ENCODE peak calls at places on chromosomes 11 and 22, in eight cellular contexts. O is MM.1S, U is transverse colon, W is gastrocnemius medialis, S is ovary, X is psoas muscle, N is IMR-90, Y is HL-60. G is an unnamed sample.

GRCh38 chr22:44567846-44568493 is 69.9 kb upstream of the RTL6 start:
- DNase-seq in N (peak; percentile 39), O (peak; percentile 37), S (no peak), W (no peak), X (peak; percentile 55), Y (no peak), U (peak; percentile 65), G (no peak)

GRCh38 chr11:107598225-107599139 is 7.5 kb downstream of the ELMOD1 start:
- DNase-seq in Y (no peak), S (no peak), X (peak; percentile 54), N (no peak), O (peak; percentile 64), U (no peak), W (no peak), G (peak; percentile 3)

GRCh38 chr11:109914809-109915653 is 178.2 kb upstream of the ZC3H12C start:
- DNase-seq in X (no peak), W (peak; percentile 7), Y (peak; percentile 10), O (no peak), N (peak; percentile 20), U (no peak), S (no peak), G (no peak)

GRCh38 chr11:110286298-110287040 is 9.9 kb downstream of the RDX start:
- DNase-seq in O (no peak), S (no peak), Y (no peak), X (no peak), U (no peak), N (no peak), W (no peak), G (no peak)

GRCh38 chr11:78313181-78313788 is 104.3 kb downstream of the GAB2 start:
- DNase-seq in W (no peak), S (no peak), X (no peak), U (peak; percentile 52), N (peak; percentile 79), O (no peak), Y (no peak), G (no peak)

GRCh38 chr11:61270354-61271070 is 24.6 kb downstream of the VWCE start:
- DNase-seq in O (no peak), S (no peak), N (peak; percentile 76), U (no peak), Y (no peak), W (no peak), X (no peak), G (no peak)

GRCh38 chr22:23458663-23459541 is 121.2 kb downstream of the IGLL1 start:
- DNase-seq in N (no peak), Y (no peak), X (no peak), S (peak; percentile 66), O (no peak), U (no peak), W (no peak), G (no peak)

GRCh38 chr11:133925756-133926155 is 31.0 kb downstream of the IGSF9B start:
- DNase-seq in O (no peak), U (no peak), S (no peak), X (no peak), W (no peak), N (no peak), Y (no peak), G (no peak)

GRCh38 chr11:40314327-40314726 is 1145.1 kb downstream of the LRRC4C start:
- DNase-seq in W (no peak), O (no peak), U (no peak), N (peak; percentile 43), S (no peak), Y (no peak), X (no peak), G (no peak)

GRCh38 chr11:36467913-36468312 is 42.2 kb downstream of the TRAF6 start:
- DNase-seq in Y (no peak), N (no peak), S (no peak), X (no peak), U (no peak), W (peak; percentile 20), O (no peak), G (no peak)

GRCh38 chr22:20268350-20269012 is 363 bp upstream of the RTN4R start:
- DNase-seq in U (peak; percentile 68), X (peak; percentile 73), Y (no peak), O (peak; percentile 36), N (peak; percentile 19), W (no peak), S (peak; percentile 80), G (peak; percentile 49)

GRCh38 chr22:22816171-22816514 is 71.5 kb upstream of the IGLL5 start:
- DNase-seq in W (no peak), N (no peak), X (no peak), O (no peak), S (no peak), U (no peak), Y (no peak), G (no peak)

GRCh38 chr22:23305321-23305910 is 125.1 kb downstream of the BCR start:
- DNase-seq in Y (no peak), N (peak; percentile 80), O (no peak), U (no peak), S (peak; percentile 43), W (no peak), X (no peak), G (no peak)

GRCh38 chr11:2590951-2591754 is 108.6 kb downstream of the KCNQ1OT1 start:
- DNase-seq in O (no peak), Y (no peak), N (no peak), S (peak; percentile 8), W (no peak), U (no peak), X (peak; percentile 35), G (no peak)

GRCh38 chr11:2588809-2589537 is 110.8 kb downstream of the KCNQ1OT1 start:
- DNase-seq in X (peak; percentile 42), S (no peak), Y (no peak), N (no peak), W (no peak), U (peak; percentile 68), O (no peak), G (no peak)

GRCh38 chr11:2587976-2588748 is 111.6 kb downstream of the KCNQ1OT1 start:
- DNase-seq in U (no peak), Y (no peak), S (no peak), N (no peak), W (no peak), X (peak; percentile 54), O (no peak), G (no peak)

GRCh38 chr11:2590131-2590950 is 109.5 kb downstream of the KCNQ1OT1 start:
- DNase-seq in N (no peak), O (no peak), Y (no peak), W (no peak), X (peak; percentile 34), S (no peak), U (no peak), G (no peak)

DNA sequence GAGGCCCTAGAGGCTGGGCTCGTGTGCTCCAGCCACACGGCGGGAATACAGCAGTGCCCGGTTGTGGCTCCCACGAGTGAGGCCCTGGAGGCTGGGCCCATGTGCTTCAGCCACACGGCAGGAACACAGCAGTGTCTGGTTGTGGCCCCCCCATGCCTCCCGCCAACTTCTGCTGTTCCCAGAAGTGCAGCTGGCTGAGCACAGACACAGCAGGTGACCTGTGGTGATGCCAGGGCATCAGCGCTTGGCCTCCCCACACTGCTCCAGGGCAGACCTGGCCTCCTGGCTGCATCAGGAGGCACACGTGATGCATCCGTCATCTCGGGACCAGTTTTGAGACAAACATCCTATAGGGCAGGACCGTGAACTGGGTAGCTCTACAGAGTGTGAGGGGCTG is 110.3 kb downstream of the KCNQ1OT1 start:
- DNase-seq in U (no peak), S (no peak), X (peak; percentile 30), Y (no peak), O (no peak), N (no peak), W (no peak), G (no peak)
- H3K27me3 ChIP-seq in U (no peaks in the 10 kb centered on the region), S (no peaks in the 10 kb centered on the region), X (no peaks in the 10 kb centered on the region), Y (no peaks in the 10 kb centered on the region), O (no peaks in the 10 kb centered on the region), N (peaks cover 26% of the 10 kb centered on the region), W (no peaks in the 10 kb centered on the region), G (no peaks in the 10 kb centered on the region)

GRCh38 chr22:39230261-39231196 is 14.3 kb downstream of the PDGFB start:
- DNase-seq in Y (no peak), O (no peak), U (no peak), X (peak; percentile 57), N (no peak), S (peak; percentile 56), W (no peak), G (no peak)
- TF ChIP-seq CTCF in Y (no peak), O (no peak), U (no peak), X (no peak), N (no peak), S (no peak), W (no peak), G (no peak)

GRCh38 chr22:46369716-46370583 is 34.4 kb downstream of the TRMU start:
- DNase-seq in S (no peak), O (no peak), U (no peak), X (peak; percentile 46), W (no peak), N (no peak), Y (no peak), G (no peak)

GRCh38 chr22:46367707-46368191 is 32.2 kb downstream of the TRMU start:
- DNase-seq in N (peak; percentile 40), O (peak; percentile 85), Y (peak; percentile 47), U (peak; percentile 87), W (no peak), X (peak; percentile 80), S (no peak), G (peak; percentile 64)

GRCh38 chr22:46366801-46367706 is 31.5 kb downstream of the TRMU start:
- DNase-seq in X (peak; percentile 49), W (no peak), U (peak; percentile 59), Y (no peak), S (no peak), O (peak; percentile 92), N (no peak), G (no peak)

GRCh38 chr22:46368871-46369715 is 33.6 kb downstream of the TRMU start:
- DNase-seq in N (no peak), W (no peak), X (no peak), S (peak; percentile 11), Y (no peak), O (no peak), U (peak; percentile 3), G (no peak)

GRCh38 chr22:46368422-46368821 is 32.9 kb downstream of the TRMU start:
- DNase-seq in Y (no peak), W (no peak), N (no peak), O (no peak), X (peak; percentile 51), S (no peak), U (peak; percentile 7), G (no peak)
- H3K27me3 ChIP-seq in Y (peaks cover 15% of the 10 kb centered on the region), W (peaks cover 4% of the 10 kb centered on the region), N (peaks cover 13% of the 10 kb centered on the region), O (no peaks in the 10 kb centered on the region), X (no peaks in the 10 kb centered on the region), S (no peaks in the 10 kb centered on the region), U (peaks cover 8% of the 10 kb centered on the region), G (no peaks in the 10 kb centered on the region)

DNA sequence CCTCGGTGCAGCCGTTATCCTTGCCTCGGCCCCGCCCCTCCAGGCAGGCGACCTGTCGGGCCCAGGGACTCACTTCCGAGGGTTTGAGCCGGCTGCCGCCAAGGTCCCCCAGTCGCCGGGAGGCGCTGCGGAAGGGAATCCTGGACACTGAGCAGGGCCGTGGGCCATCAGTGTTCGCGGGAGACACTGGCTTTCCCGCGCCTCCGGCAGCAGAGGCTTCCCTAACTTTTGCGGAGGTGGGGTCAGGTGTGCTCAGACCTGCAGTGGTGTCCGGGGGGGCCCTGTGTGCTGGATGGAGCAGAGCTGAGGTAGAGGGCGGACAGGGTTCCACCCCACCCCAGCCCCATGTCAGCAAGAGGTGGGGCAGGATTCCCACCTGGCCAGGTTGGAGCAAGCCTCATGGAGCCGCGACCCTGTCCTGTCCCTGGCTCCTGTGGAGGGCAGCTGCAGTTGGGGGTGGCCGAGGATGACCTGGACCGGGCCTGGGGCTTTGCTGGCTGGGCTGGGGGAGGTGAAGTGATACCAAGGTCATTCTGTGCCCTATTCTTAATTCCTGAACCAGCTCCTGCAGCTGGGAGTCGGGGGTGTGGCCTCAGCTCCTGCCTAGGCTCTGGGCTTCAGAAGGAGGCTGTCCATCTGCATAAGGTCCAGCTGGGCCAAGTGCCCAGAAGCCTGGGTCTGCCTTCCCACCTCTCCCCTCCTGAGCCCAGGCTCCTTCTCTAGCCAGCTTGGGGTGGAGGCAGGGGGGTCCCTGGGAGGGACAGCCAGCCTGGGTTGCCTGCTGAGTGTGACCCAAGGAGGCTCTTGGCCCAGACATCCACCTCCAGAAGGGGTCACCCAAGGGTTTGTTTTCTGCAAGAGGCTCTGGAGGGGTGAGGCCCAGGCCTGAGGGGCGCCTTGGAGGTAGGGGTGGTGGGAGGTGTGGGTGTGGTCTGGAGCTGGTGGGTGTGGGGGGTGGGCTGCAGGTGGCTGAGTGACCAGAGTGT is 8.4 kb downstream of the TSPAN4 start:
- DNase-seq in U (no peak), N (no peak), O (no peak), X (no peak), S (no peak), W (no peak), Y (no peak), G (no peak)
- TF ChIP-seq CTCF in U (no peak), N (no peak), O (peak; percentile 28), X (no peak), S (no peak), W (no peak), Y (no peak), G (peak; percentile 26)